ENCODE peak calls at places on chromosome 12, in eight cellular contexts. V is endothelial cell of umbilical vein, G is WERI-Rb-1, Q is heart left ventricle, K is AG10803, M is vagina, I is lower lobe of right lung, J is Peyer's patch. B is an unnamed sample.

GRCh38 chr12:46659032-46659703 is 166.6 kb downstream of the SLC38A4 start:
- DNase-seq in V (peak; percentile 22), G (no peak), Q (no peak), K (peak; percentile 45), M (no peak), I (no peak), J (no peak), B (peak; percentile 22)

GRCh38 chr12:13208533-13209278 is 12.2 kb downstream of the EMP1 start:
- DNase-seq in V (no peak), G (peak; percentile 21), Q (no peak), K (no peak), M (no peak), I (no peak), J (no peak), B (peak; percentile 67)

GRCh38 chr12:76318773-76319594 is 29.2 kb downstream of the BBS10 start:
- DNase-seq in V (no peak), G (no peak), Q (no peak), K (no peak), M (no peak), I (no peak), J (no peak), B (no peak)

GRCh38 chr12:12432373-12432772 is 75.5 kb downstream of the BORCS5 start:
- DNase-seq in V (peak; percentile 75), G (no peak), Q (no peak), K (peak; percentile 75), M (no peak), I (no peak), J (no peak), B (peak; percentile 77)

GRCh38 chr12:70637286-70637685 is at the start of gene PTPRB:
- DNase-seq in V (peak; percentile 85), G (no peak), Q (no peak), K (no peak), M (no peak), I (no peak), J (no peak), B (peak; percentile 11)

GRCh38 chr12:15428632-15429031 is 106.3 kb downstream of the PTPRO start:
- DNase-seq in V (no peak), G (no peak), Q (no peak), K (peak; percentile 5), M (no peak), I (no peak), J (no peak), B (peak; percentile 3)

GRCh38 chr12:716506-716905 is 35.9 kb upstream of the WNK1 start:
- DNase-seq in V (peak; percentile 24), G (no peak), Q (peak; percentile 55), K (no peak), M (no peak), I (no peak), J (no peak), B (peak; percentile 50)

GRCh38 chr12:21221778-21222177 is 90.8 kb downstream of the SLCO1B1 start:
- DNase-seq in V (no peak), G (no peak), Q (no peak), K (no peak), M (no peak), I (no peak), J (no peak), B (no peak)

GRCh38 chr12:127984386-127985055 is 282.4 kb upstream of the TMEM132C start:
- DNase-seq in V (no peak), G (no peak), Q (no peak), K (peak; percentile 59), M (no peak), I (no peak), J (no peak), B (peak; percentile 1)
- H3K4me3 ChIP-seq in V (no peak overlapping the region), G (no peak overlapping the region), Q (no peak overlapping the region), K (no peak overlapping the region), M (no peak overlapping the region), I (no peak overlapping the region), J (no peak overlapping the region), B (no peak overlapping the region)

DNA sequence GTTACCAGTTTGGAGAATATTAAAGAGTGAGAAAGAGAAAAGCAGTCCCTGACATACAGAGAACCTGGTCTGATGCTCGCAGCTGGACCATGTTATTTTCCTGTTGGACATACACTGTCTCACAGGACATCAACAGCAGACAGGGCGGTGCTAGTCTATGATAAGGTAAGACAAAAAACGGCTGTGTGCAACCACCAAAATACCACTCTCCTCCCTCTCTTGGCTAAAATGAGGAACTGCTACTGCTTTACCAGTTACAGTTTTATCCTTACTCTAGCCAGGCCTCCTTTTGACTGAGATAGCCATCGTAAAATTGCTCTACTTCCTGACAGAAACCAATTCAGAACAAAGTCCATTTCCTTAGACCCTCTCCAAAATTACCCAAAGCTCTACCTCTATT is 47.0 kb upstream of the ERGIC2 start:
- DNase-seq in V (no peak), G (no peak), Q (no peak), K (no peak), M (no peak), I (no peak), J (no peak), B (peak; percentile 50)
- TF ChIP-seq CTCF in V (no peak), G (no peak), Q (peak; percentile 11), K (no peak), M (no peak), I (peak; percentile 16), J (peak; percentile 33), B (peak; percentile 33)

DNA sequence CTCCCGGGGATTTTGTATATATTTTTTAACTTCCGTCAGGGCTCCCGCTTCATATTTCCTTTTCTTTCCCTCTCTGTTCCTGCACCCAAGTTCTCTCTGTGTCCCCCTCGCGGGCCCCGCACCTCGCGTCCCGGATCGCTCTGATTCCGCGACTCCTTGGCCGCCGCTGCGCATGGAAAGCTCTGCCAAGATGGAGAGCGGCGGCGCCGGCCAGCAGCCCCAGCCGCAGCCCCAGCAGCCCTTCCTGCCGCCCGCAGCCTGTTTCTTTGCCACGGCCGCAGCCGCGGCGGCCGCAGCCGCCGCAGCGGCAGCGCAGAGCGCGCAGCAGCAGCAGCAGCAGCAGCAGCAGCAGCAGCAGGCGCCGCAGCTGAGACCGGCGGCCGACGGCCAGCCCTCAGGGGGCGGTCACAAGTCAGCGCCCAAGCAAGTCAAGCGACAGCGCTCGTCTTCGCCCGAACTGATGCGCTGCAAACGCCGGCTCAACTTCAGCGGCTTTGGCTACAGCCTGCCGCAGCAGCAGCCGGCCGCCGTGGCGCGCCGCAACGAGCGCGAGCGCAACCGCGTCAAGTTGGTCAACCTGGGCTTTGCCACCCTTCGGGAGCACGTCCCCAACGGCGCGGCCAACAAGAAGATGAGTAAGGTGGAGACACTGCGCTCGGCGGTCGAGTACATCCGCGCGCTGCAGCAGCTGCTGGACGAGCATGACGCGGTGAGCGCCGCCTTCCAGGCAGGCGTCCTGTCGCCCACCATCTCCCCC is 777 bp downstream of the ASCL1 start:
- DNase-seq in V (peak; percentile 35), G (peak; percentile 71), Q (no peak), K (peak; percentile 33), M (no peak), I (no peak), J (no peak), B (peak; percentile 30)
- H3K4me3 ChIP-seq in V (peak overlapping the region; percentile 16), G (peak overlapping the region; percentile 48), Q (peak overlapping the region; percentile 58), K (peak overlapping the region; percentile 53), M (peak overlapping the region; percentile 43), I (peak overlapping the region; percentile 44), J (peak overlapping the region; percentile 37), B (peak overlapping the region; percentile 40)

DNA sequence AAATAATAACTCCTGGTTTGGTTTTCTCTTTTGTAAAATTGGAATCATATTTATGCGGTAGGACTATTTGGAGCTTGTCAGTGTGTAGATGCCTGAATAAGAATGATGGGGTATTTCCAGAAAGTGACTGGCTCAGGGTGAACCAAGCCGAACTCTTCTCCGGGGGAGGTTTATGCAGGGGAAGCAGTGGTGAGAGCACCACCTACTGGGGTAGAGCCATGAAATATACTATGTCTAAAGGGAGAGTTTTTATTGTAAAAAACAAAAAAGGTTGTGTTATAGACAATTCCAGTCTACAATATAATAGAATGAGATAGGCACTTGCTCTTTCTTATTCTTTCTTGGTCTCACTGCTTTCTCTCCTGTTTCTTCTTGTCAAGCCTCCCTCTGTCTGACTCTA is 222.9 kb upstream of the SLC16A7 start:
- DNase-seq in V (peak; percentile 9), G (peak; percentile 41), Q (no peak), K (peak; percentile 33), M (no peak), I (no peak), J (no peak), B (no peak)
- TF ChIP-seq CTCF in V (peak; percentile 3), G (peak; percentile 30), Q (no peak), K (peak; percentile 56), M (no peak), I (no peak), J (no peak), B (no peak)

DNA sequence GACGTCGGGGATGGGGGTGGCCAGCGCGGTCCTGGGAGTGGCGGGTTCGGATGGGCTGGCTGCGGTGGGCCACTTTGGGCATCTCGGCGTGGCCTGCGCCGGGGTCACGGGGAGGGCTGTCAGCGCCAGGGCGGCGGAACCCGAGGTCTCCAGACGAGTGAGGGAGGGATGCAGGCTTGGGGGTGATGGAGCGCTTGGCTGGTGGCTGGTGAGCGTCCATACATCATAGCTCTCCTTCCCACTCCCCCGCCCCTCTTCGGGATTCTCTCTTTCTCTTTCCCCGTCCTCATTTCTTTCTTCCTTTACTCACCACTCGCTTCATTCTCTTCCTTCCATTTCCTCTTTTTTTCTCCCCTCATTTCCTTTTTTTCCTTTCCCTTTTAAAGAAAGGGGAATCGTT is 260.1 kb upstream of the E2F7 start:
- DNase-seq in V (no peak), G (no peak), Q (no peak), K (no peak), M (no peak), I (no peak), J (no peak), B (no peak)
- H3K4me3 ChIP-seq in V (no peak overlapping the region), G (no peak overlapping the region), Q (peak overlapping the region; percentile 93), K (peak overlapping the region; percentile 84), M (peak overlapping the region; percentile 54), I (peak overlapping the region; percentile 61), J (peak overlapping the region; percentile 55), B (peak overlapping the region; percentile 66)